ENCODE peak calls at places on chromosome 9, in four cellular contexts. G is H9; D is fibroblast of pulmonary artery; C is CD8-positive, alpha-beta T cell. N is an unnamed sample.

GRCh38 chr9:17063535-17064135 is 71.2 kb upstream of the CNTLN start:
- DNase-seq in G (peak), D (peak), C (no peak), N (no peak)

GRCh38 chr9:120616961-120617636 is 37.1 kb upstream of the CDK5RAP2 start:
- DNase-seq in G (no peak), D (no peak), C (no peak), N (no peak)

GRCh38 chr9:3920586-3921582 is 379.0 kb downstream of the GLIS3 start:
- DNase-seq in G (no peak), D (peak), C (no peak), N (no peak)

GRCh38 chr9:132955123-132955522 is 10.7 kb upstream of the TSC1 start:
- DNase-seq in G (no peak), D (no peak), C (no peak), N (no peak)

GRCh38 chr9:38067892-38068615 is 973 bp downstream of the SHB start:
- DNase-seq in G (no peak), D (no peak), C (no peak), N (peak)

GRCh38 chr9:2018764-2019548 is 3.8 kb downstream of the SMARCA2 start:
- DNase-seq in G (no peak), D (no peak), C (no peak), N (no peak)

GRCh38 chr9:109579191-109579948 is 81.3 kb upstream of the PTPN3 start:
- DNase-seq in G (no peak), D (peak), C (no peak), N (no peak)

GRCh38 chr9:131276107-131276888 is at the start of gene FAM78A:
- DNase-seq in G (no peak), D (no peak), C (no peak), N (no peak)

GRCh38 chr9:16645970-16646369 is 224.5 kb downstream of the BNC2 start:
- DNase-seq in G (no peak), D (peak), C (no peak), N (no peak)

GRCh38 chr9:95433096-95433852 is 83.5 kb downstream of the PTCH1 start:
- DNase-seq in G (no peak), D (peak), C (no peak), N (no peak)

GRCh38 chr9:83596899-83597504 is 25.9 kb upstream of the IDNK start:
- DNase-seq in G (peak), D (peak), C (no peak), N (peak)

GRCh38 chr9:118595719-118596305 is 773.4 kb downstream of the BRINP1 start:
- DNase-seq in G (peak), D (peak), C (no peak), N (peak)

GRCh38 chr9:133108794-133109641 is 12.0 kb downstream of the RALGDS start:
- DNase-seq in G (no peak), D (no peak), C (no peak), N (no peak)

GRCh38 chr9:80188579-80188978 is 616.8 kb downstream of the TLE4 start:
- DNase-seq in G (no peak), D (no peak), C (no peak), N (no peak)

GRCh38 chr9:70590264-70590646 is 175.8 kb upstream of the KLF9 start:
- DNase-seq in G (no peak), D (peak), C (no peak), N (no peak)

GRCh38 chr9:22008662-22009562 is at the start of gene CDKN2B:
- DNase-seq in G (peak), D (peak), C (peak), N (peak)

GRCh38 chr9:6922124-6922676 is 164.4 kb downstream of the KDM4C start:
- DNase-seq in G (no peak), D (no peak), C (no peak), N (no peak)

GRCh38 chr9:135743021-135743420 is 41.0 kb downstream of the KCNT1 start:
- DNase-seq in G (no peak), D (no peak), C (no peak), N (no peak)

GRCh38 chr9:135473972-135474543 is 5.5 kb upstream of the PPP1R26 start:
- DNase-seq in G (peak), D (no peak), C (no peak), N (no peak)

GRCh38 chr9:73745598-73745997 is 593.9 kb downstream of the ANXA1 start:
- DNase-seq in G (no peak), D (no peak), C (no peak), N (no peak)

GRCh38 chr9:135479469-135480052 is at the start of gene PPP1R26:
- DNase-seq in G (no peak), D (no peak), C (no peak), N (peak)

GRCh38 chr9:22649384-22649783 is 202.8 kb downstream of the DMRTA1 start:
- DNase-seq in G (no peak), D (peak), C (no peak), N (no peak)

GRCh38 chr9:134488251-134488900 is 153.2 kb upstream of the COL5A1 start:
- DNase-seq in G (no peak), D (no peak), C (no peak), N (no peak)

GRCh38 chr9:128995791-128996190 is 32.3 kb downstream of the SH3GLB2 start:
- DNase-seq in G (no peak), D (peak), C (no peak), N (no peak)

GRCh38 chr9:71001780-71002386 is 119.5 kb downstream of the TRPM3 start:
- DNase-seq in G (peak), D (peak), C (no peak), N (no peak)

GRCh38 chr9:2209400-2209799 is 194.3 kb downstream of the SMARCA2 start:
- DNase-seq in G (no peak), D (no peak), C (no peak), N (no peak)

GRCh38 chr9:81801190-81801589 is 111.8 kb upstream of the TLE1 start:
- DNase-seq in G (no peak), D (no peak), C (no peak), N (no peak)

GRCh38 chr9:128923493-128923883 is 2.7 kb downstream of the PHYHD1 start:
- DNase-seq in G (no peak), D (no peak), C (no peak), N (no peak)

GRCh38 chr9:95003694-95004451 is 277.4 kb downstream of the AOPEP start:
- DNase-seq in G (peak), D (peak), C (no peak), N (no peak)

GRCh38 chr9:98640394-98640793 is 68.3 kb downstream of the GABBR2 start:
- DNase-seq in G (no peak), D (no peak), C (no peak), N (no peak)

GRCh38 chr9:91151014-91151740 is 210.5 kb downstream of the AUH start:
- DNase-seq in G (no peak), D (peak), C (no peak), N (no peak)

GRCh38 chr9:73714294-73714693 is 562.6 kb downstream of the ANXA1 start:
- DNase-seq in G (no peak), D (peak), C (no peak), N (no peak)

GRCh38 chr9:129665008-129665771 is at the start of gene PRRX2:
- DNase-seq in G (no peak), D (no peak), C (no peak), N (peak)

GRCh38 chr9:93301911-93302525 is 118.1 kb downstream of the WNK2 start:
- DNase-seq in G (peak), D (no peak), C (no peak), N (no peak)

GRCh38 chr9:115141612-115142011 is 23.7 kb upstream of the TNC start:
- DNase-seq in G (no peak), D (no peak), C (no peak), N (no peak)

GRCh38 chr9:34611251-34611810 is 566 bp downstream of the RPP25L start:
- DNase-seq in G (peak), D (no peak), C (no peak), N (no peak)
- TF ChIP-seq CTCF in G (no peak), D (no peak), C (no peak), N (no peak)

GRCh38 chr9:117021881-117022280 is 334.8 kb downstream of the TRIM32 start:
- DNase-seq in G (no peak), D (no peak), C (no peak), N (no peak)
- TF ChIP-seq CTCF in G (peak), D (no peak), C (no peak), N (no peak)

GRCh38 chr9:88169700-88170099 is 31.4 kb upstream of the SPATA31C2 start:
- DNase-seq in G (no peak), D (no peak), C (no peak), N (no peak)

GRCh38 chr9:88179080-88179521 is 40.8 kb upstream of the SPATA31C2 start:
- DNase-seq in G (no peak), D (no peak), C (no peak), N (no peak)

GRCh38 chr9:88177343-88177742 is 39.1 kb upstream of the SPATA31C2 start:
- DNase-seq in G (no peak), D (no peak), C (no peak), N (no peak)

GRCh38 chr9:88173378-88173999 is 35.2 kb upstream of the SPATA31C2 start:
- DNase-seq in G (peak), D (peak), C (peak), N (peak)

GRCh38 chr9:88174324-88174723 is 36.0 kb upstream of the SPATA31C2 start:
- DNase-seq in G (no peak), D (no peak), C (no peak), N (no peak)
- TF ChIP-seq CTCF in G (peak), D (no peak), C (no peak), N (no peak)

GRCh38 chr9:12698293-12698692 is 5.1 kb downstream of the TYRP1 start:
- DNase-seq in G (no peak), D (peak), C (no peak), N (no peak)

GRCh38 chr9:12699529-12699928 is 6.3 kb downstream of the TYRP1 start:
- DNase-seq in G (no peak), D (peak), C (no peak), N (no peak)

GRCh38 chr9:12697719-12698118 is 4.5 kb downstream of the TYRP1 start:
- DNase-seq in G (no peak), D (peak), C (no peak), N (no peak)

GRCh38 chr9:12696931-12697622 is 3.9 kb downstream of the TYRP1 start:
- DNase-seq in G (no peak), D (no peak), C (no peak), N (no peak)

DNA sequence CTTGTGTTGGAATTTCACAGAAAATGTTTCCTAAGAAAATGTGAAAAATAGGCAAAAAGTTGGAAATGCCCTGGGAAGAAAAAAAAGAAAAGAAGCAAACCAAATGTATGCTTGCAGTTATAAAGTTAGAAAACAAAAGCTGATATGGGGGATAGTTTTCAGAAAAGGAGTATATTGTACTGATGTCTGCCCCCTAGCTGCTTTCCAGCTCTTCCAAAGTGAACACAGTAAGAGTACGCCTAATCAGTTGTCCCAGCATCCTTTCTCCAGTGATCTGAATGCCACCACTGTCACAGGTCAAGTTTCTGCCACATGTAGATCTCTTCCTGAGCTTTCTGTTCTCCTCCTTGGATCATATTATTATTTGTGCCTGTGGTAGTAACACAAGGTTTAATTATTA is 5.8 kb downstream of the TYRP1 start:
- DNase-seq in G (no peak), D (peak), C (no peak), N (no peak)
- TF ChIP-seq CTCF in G (no peak), D (peak), C (no peak), N (no peak)

GRCh38 chr9:112792670-112793069 is 42.1 kb downstream of the SNX30 start:
- DNase-seq in G (no peak), D (no peak), C (no peak), N (no peak)

GRCh38 chr9:112790231-112790774 is 39.7 kb downstream of the SNX30 start:
- DNase-seq in G (no peak), D (no peak), C (no peak), N (no peak)

GRCh38 chr9:112796485-112796884 is 45.9 kb downstream of the SNX30 start:
- DNase-seq in G (no peak), D (no peak), C (no peak), N (no peak)

GRCh38 chr9:112795946-112796345 is 45.4 kb downstream of the SNX30 start:
- DNase-seq in G (no peak), D (no peak), C (no peak), N (no peak)

GRCh38 chr9:112793213-112793810 is 42.8 kb downstream of the SNX30 start:
- DNase-seq in G (peak), D (peak), C (peak), N (peak)
- TF ChIP-seq CTCF in G (peak), D (peak), C (peak), N (peak)

GRCh38 chr9:100472725-100473261 is at the start of gene TMEFF1:
- DNase-seq in G (peak), D (peak), C (no peak), N (peak)
- TF ChIP-seq CTCF in G (peak), D (no peak), C (no peak), N (peak)

GRCh38 chr9:137247916-137248175 is 3.2 kb upstream of the STPG3 start:
- DNase-seq in G (no peak), D (no peak), C (no peak), N (no peak)
- TF ChIP-seq CTCF in G (no peak), D (no peak), C (no peak), N (no peak)

GRCh38 chr9:76987594-76988200 is 31.8 kb upstream of the FOXB2 start:
- DNase-seq in G (peak), D (peak), C (no peak), N (peak)
- TF ChIP-seq CTCF in G (peak), D (peak), C (no peak), N (peak)